ENCODE peak calls at places on chromosomes 12 and 14, in four cellular contexts. V is H54, B is neural crest cell, F is activated T-helper 1 cell treated with Interleukin-2 at 50 U/mL for 16 hours. Q is an unnamed sample.

GRCh38 chr14:69999246-69999645 is 120.0 kb downstream of the SMOC1 start:
- DNase-seq in B (no peak), V (peak), F (no peak), Q (no peak)

GRCh38 chr14:45068396-45068795 is 15.5 kb upstream of the PRPF39 start:
- DNase-seq in B (no peak), V (no peak), F (no peak), Q (no peak)

GRCh38 chr12:5458229-5459050 is 26.5 kb downstream of the NTF3 start:
- DNase-seq in F (no peak), B (no peak), V (no peak), Q (no peak)

GRCh38 chr12:42462486-42462885 is 127.1 kb downstream of the PRICKLE1 start:
- DNase-seq in B (no peak), F (no peak), V (no peak), Q (no peak)

GRCh38 chr12:113934060-113934829 is 31.9 kb downstream of the RBM19 start:
- DNase-seq in F (no peak), B (no peak), V (no peak), Q (no peak)

GRCh38 chr14:79878785-79879184 is 332.5 kb downstream of the DIO2 start:
- DNase-seq in V (no peak), B (no peak), F (no peak), Q (no peak)

GRCh38 chr12:54725233-54725843 is 77.2 kb upstream of the DCD start:
- DNase-seq in B (no peak), F (no peak), V (no peak), Q (no peak)

GRCh38 chr12:68482660-68483059 is 128.0 kb upstream of the RAP1B start:
- DNase-seq in B (no peak), F (no peak), V (no peak), Q (peak)

GRCh38 chr12:45234134-45234865 is 18.4 kb downstream of the ANO6 start:
- DNase-seq in F (no peak), V (peak), B (no peak), Q (peak)

GRCh38 chr12:79247494-79247893 is 382.9 kb downstream of the SYT1 start:
- DNase-seq in F (no peak), V (no peak), B (no peak), Q (no peak)

Q was measured in GM12865.